ENCODE peak calls at places on chromosome 2, in nine cellular contexts. J is naive thymus-derived CD4-positive, alpha-beta T cell; R is H54; B is stimulated activated CD4-positive, alpha-beta T cell treated with anti-CD3 and anti-CD28 coated beads, Interleukin-2, amount 100 ng/mL, for 48 hours; Y is aorta; H is tibial artery; M is activated T-helper 1 cell treated with anti-CD3 and anti-CD28 coated beads, Interleukin-12 subunit alpha, Interleukin-12 subunit beta, Interleukin-2, Interleukin-4 antibody, amounts not matched to agents 30 ng/mL and 10 ng/mL and 1 ng/mL, durations not matched to agents 14 hours and 24 hours and 36 hours; D is NCI-H2081; F is progenitor cell of endocrine pancreas. C is an unnamed sample.

GRCh38 chr2:43890855-43891254 is 52.1 kb downstream of the ABCG8 start:
- DNase-seq in J (no peak), R (no peak), B (no peak), Y (no peak), H (no peak), M (no peak), D (no peak), F (no peak), C (no peak)

GRCh38 chr2:231514951-231515297 is 15.3 kb downstream of the NMUR1 start:
- DNase-seq in J (no peak), R (no peak), B (no peak), Y (peak), H (no peak), M (no peak), D (no peak), F (no peak), C (no peak)

GRCh38 chr2:176242211-176242610 is 27.0 kb upstream of the MTX2 start:
- DNase-seq in J (no peak), R (no peak), B (no peak), Y (no peak), H (no peak), M (no peak), D (no peak), F (no peak), C (no peak)

GRCh38 chr2:221549143-221549542 is 23.0 kb downstream of the EPHA4 start:
- DNase-seq in J (no peak), R (no peak), B (no peak), Y (no peak), H (no peak), M (peak), D (no peak), F (no peak), C (no peak)

GRCh38 chr2:70041666-70042065 is 45.6 kb upstream of the PCBP1 start:
- DNase-seq in J (no peak), R (peak), B (no peak), Y (no peak), H (no peak), M (no peak), D (no peak), F (no peak), C (no peak)

GRCh38 chr2:62460175-62460574 is 45.8 kb downstream of the TMEM17 start:
- DNase-seq in J (no peak), R (no peak), B (no peak), Y (no peak), H (no peak), M (no peak), D (no peak), F (no peak), C (no peak)

GRCh38 chr2:238097988-238098853 is 1.9 kb upstream of the ESPNL start:
- DNase-seq in J (no peak), R (peak), B (no peak), Y (peak), H (no peak), M (no peak), D (no peak), F (no peak), C (no peak)

GRCh38 chr2:204720874-204721273 is 175.6 kb downstream of the PARD3B start:
- DNase-seq in J (no peak), R (no peak), B (no peak), Y (no peak), H (no peak), M (no peak), D (no peak), F (no peak), C (no peak)

GRCh38 chr2:46451131-46451711 is 28.1 kb upstream of the TMEM247 start:
- DNase-seq in J (no peak), R (no peak), B (no peak), Y (no peak), H (peak), M (no peak), D (no peak), F (no peak), C (no peak)

GRCh38 chr2:196245746-196246145 is 74.4 kb upstream of the STK17B start:
- DNase-seq in J (no peak), R (no peak), B (no peak), Y (no peak), H (no peak), M (no peak), D (no peak), F (no peak), C (no peak)

GRCh38 chr2:162103443-162104009 is 29.5 kb upstream of the DPP4 start:
- DNase-seq in J (no peak), R (no peak), B (no peak), Y (no peak), H (no peak), M (no peak), D (peak), F (no peak), C (no peak)

GRCh38 chr2:127621981-127622431 is 23.9 kb upstream of the GPR17 start:
- DNase-seq in J (no peak), R (no peak), B (no peak), Y (peak), H (no peak), M (no peak), D (no peak), F (no peak), C (no peak)

GRCh38 chr2:225766431-225766830 is 366.9 kb downstream of the NYAP2 start:
- DNase-seq in J (no peak), R (no peak), B (no peak), Y (no peak), H (no peak), M (no peak), D (no peak), F (no peak), C (no peak)

GRCh38 chr2:238093181-238094140 is 6.7 kb upstream of the ESPNL start:
- DNase-seq in J (no peak), R (no peak), B (no peak), Y (no peak), H (no peak), M (no peak), D (no peak), F (no peak), C (no peak)

GRCh38 chr2:174761837-174762236 is 2.4 kb downstream of the CHRNA1 start:
- DNase-seq in J (no peak), R (no peak), B (no peak), Y (no peak), H (no peak), M (no peak), D (no peak), F (no peak), C (no peak)

GRCh38 chr2:169799555-169799954 is 884 bp downstream of the SSB start:
- DNase-seq in J (peak), R (no peak), B (no peak), Y (no peak), H (no peak), M (no peak), D (peak), F (no peak), C (no peak)

GRCh38 chr2:136381722-136382633 is 264.0 kb upstream of the CXCR4 start:
- DNase-seq in J (peak), R (no peak), B (peak), Y (no peak), H (no peak), M (peak), D (no peak), F (no peak), C (no peak)

GRCh38 chr2:197205590-197206215 is 104.9 kb downstream of the ANKRD44 start:
- DNase-seq in J (peak), R (no peak), B (peak), Y (no peak), H (no peak), M (peak), D (no peak), F (no peak), C (no peak)

GRCh38 chr2:189013677-189014380 is 39.7 kb downstream of the COL3A1 start:
- DNase-seq in J (no peak), R (no peak), B (no peak), Y (no peak), H (no peak), M (no peak), D (no peak), F (no peak), C (no peak)

GRCh38 chr2:23009545-23010149 is 375.3 kb upstream of the KLHL29 start:
- DNase-seq in J (no peak), R (no peak), B (no peak), Y (no peak), H (no peak), M (no peak), D (no peak), F (no peak), C (no peak)

C was measured in iPS DF 6.9.